ENCODE peak calls at places on chromosomes 12 and 14, in four cellular contexts. M, T, A and O are unnamed samples.
A peak's percentile ranks its signal among the peaks of the same experiment; 100 is the strongest.

GRCh38 chr12:124661382-124661781 is 94.0 kb upstream of the NCOR2 start:
- DNase-seq in T (no peak), M (no peak), A (peak; percentile 10), O (no peak)

GRCh38 chr12:45853550-45853949 is 124.0 kb downstream of the ARID2 start:
- DNase-seq in M (no peak), T (no peak), A (no peak), O (no peak)

GRCh38 chr12:75553398-75553797 is 42.0 kb upstream of the KRR1 start:
- DNase-seq in T (peak; percentile 4), M (no peak), A (peak; percentile 14), O (no peak)

GRCh38 chr12:79373896-79374499 is 316.8 kb downstream of the PAWR start:
- DNase-seq in M (peak; percentile 25), T (peak; percentile 75), A (peak; percentile 56), O (no peak)

GRCh38 chr14:40115583-40115982 is 683.4 kb upstream of the FBXO33 start:
- DNase-seq in M (no peak), T (no peak), A (no peak), O (no peak)

GRCh38 chr12:27547592-27547991 is 23.6 kb downstream of the PPFIBP1 start:
- DNase-seq in T (no peak), M (peak; percentile 57), A (no peak), O (no peak)

GRCh38 chr12:55728185-55728931 is 451 bp downstream of the CD63 start:
- DNase-seq in M (peak; percentile 89), T (peak; percentile 46), A (peak; percentile 74), O (peak; percentile 87)

GRCh38 chr14:77603654-77604270 is 12.7 kb downstream of the SPTLC2 start:
- DNase-seq in M (no peak), T (no peak), A (no peak), O (peak; percentile 46)

GRCh38 chr12:102024765-102025164 is 37.0 kb downstream of the WASHC3 start:
- DNase-seq in T (no peak), M (no peak), A (no peak), O (no peak)

GRCh38 chr12:51388066-51388799 is 3.0 kb downstream of the GALNT6 start:
- DNase-seq in T (peak; percentile 26), A (peak; percentile 76), M (no peak), O (no peak)

DNA sequence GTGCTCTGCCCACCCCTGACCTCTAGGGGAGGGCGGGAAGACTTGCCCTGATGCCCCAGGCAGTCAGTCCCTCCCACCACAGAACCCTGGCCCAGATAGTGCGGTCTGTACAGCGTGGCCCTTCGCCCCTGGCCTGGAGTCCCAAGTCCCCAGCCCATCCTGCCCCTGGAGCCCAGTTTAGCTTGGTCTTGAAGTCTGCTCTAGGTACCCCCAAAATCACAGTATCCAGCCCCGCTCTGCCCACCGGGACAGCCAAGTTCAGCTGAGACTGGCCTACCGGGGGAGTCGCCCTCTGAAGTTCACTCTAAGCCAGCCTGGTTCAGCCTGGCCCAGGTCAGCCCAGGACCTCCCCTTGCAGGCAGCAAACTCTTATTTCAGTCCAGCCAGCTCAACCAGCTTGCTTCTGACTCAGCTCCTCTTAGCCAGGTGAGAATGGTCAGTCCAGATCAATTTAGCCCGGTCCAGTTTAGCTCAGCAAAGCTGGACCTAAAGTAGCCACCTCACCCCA is 75.9 kb downstream of the TMEM121 start:
- DNase-seq in M (peak; percentile 5), A (no peak), T (no peak), O (peak; percentile 62)
- H3K4me3 ChIP-seq in M (no peak overlapping the region), A (no peak overlapping the region), T (no peak overlapping the region), O (no peak overlapping the region)

DNA sequence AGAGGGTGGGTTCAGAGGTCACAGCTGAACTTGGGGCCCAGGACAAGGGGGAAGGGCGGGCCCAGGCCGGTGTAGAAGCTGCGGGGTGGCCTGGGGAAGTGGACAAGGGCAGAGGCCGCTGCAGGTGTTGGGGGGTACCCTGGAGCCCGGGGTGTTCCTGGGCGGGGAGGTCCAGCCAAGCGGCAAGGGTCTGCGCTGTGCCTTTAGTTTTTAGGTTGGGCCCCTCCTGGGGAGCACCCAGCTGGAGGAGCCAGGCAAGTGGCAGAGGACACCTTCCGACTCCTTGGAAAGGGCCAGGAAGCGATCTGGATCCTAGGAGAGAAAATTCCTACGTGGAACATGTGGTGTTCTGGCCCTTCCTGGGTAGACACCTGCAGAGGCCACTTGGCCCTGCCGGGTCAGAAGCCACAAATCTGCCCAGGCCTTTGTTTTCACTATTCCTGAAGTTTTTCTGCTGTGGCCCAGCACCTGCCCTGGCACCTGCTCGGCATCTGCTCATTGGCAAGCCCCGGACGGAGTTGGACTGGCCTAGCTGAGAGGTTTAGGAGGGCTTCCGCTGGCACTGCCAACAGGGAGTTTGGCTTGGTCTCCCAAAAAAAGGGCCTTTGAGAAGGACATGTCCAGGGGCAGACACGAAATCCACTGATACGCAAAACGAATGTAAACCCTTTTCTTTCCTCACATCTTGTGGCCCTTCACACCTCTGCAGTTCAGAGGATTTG is 61.1 kb downstream of the SMUG1 start:
- DNase-seq in M (peak; percentile 42), A (no peak), T (no peak), O (no peak)
- H3K4me3 ChIP-seq in M (peak overlapping the region; percentile 87), A (peak overlapping the region; percentile 98), T (peak overlapping the region; percentile 74), O (no peak overlapping the region)

GRCh38 chr14:30355431-30355913 is 203.5 kb upstream of the G2E3 start:
- DNase-seq in T (no peak), M (no peak), A (no peak), O (no peak)

GRCh38 chr14:30345511-30345910 is 213.4 kb upstream of the G2E3 start:
- DNase-seq in A (no peak), T (no peak), M (no peak), O (no peak)

GRCh38 chr14:30354439-30354838 is 204.5 kb upstream of the G2E3 start:
- DNase-seq in M (no peak), A (no peak), T (no peak), O (no peak)

GRCh38 chr14:30349515-30349914 is 209.4 kb upstream of the G2E3 start:
- DNase-seq in M (no peak), A (no peak), T (no peak), O (no peak)
- H3K4me3 ChIP-seq in M (no peak overlapping the region), A (no peak overlapping the region), T (no peak overlapping the region), O (no peak overlapping the region)

GRCh38 chr12:2691340-2692111 is 103.2 kb upstream of the FKBP4 start:
- DNase-seq in M (no peak), T (peak; percentile 72), A (no peak), O (no peak)

GRCh38 chr12:2693980-2694379 is 100.8 kb upstream of the FKBP4 start:
- DNase-seq in M (no peak), T (no peak), A (no peak), O (no peak)

GRCh38 chr12:2692156-2692555 is 102.6 kb upstream of the FKBP4 start:
- DNase-seq in M (no peak), A (no peak), T (no peak), O (no peak)

GRCh38 chr12:2691001-2691339 is 103.8 kb upstream of the FKBP4 start:
- DNase-seq in A (no peak), T (peak; percentile 82), M (no peak), O (no peak)

DNA sequence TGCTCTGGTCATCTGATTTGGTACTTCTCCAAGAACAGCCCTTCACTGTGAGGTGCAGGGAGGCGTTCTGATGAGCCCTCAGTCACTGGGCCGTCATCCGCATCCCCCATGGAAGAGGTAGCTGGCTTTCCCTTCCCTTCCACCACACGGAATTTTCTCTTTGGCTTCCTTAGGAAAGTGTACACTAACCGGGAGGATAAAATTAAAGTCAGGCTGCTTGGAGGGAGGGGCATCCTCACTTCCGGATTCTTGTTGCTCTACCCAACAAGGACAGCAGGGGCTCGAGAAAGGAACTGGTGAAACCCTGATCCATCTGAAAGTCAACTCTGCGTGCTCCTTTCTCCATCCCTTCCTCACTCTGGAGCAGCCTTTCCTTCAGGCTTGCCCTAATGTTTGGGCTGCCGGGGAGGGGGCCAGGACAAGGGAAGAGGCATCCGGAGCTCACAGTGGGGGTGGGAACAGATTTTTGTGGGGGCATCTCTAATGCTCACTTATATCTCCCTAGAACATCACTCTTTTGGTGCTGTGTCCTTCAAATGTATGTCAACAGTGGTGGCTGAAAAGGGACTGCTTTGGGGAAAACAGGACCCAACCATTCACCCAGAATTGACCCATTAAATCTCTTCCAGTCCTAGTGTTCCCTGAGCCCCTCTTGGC is 101.4 kb upstream of the FKBP4 start:
- DNase-seq in M (no peak), A (no peak), T (peak; percentile 71), O (no peak)
- H3K4me3 ChIP-seq in M (no peak overlapping the region), A (no peak overlapping the region), T (no peak overlapping the region), O (no peak overlapping the region)

GRCh38 chr12:138171-138897 is 71.8 kb downstream of the IQSEC3 start:
- DNase-seq in T (peak; percentile 48), M (no peak), A (no peak), O (no peak)

GRCh38 chr12:143964-144649 is 69.8 kb downstream of the SLC6A12 start:
- DNase-seq in T (peak; percentile 40), M (no peak), A (peak; percentile 26), O (peak; percentile 38)

GRCh38 chr12:139585-139984 is 73.0 kb downstream of the IQSEC3 start:
- DNase-seq in M (no peak), T (peak; percentile 66), A (peak; percentile 19), O (no peak)

GRCh38 chr12:135127-135526 is 68.6 kb downstream of the IQSEC3 start:
- DNase-seq in M (no peak), T (no peak), A (no peak), O (no peak)

DNA sequence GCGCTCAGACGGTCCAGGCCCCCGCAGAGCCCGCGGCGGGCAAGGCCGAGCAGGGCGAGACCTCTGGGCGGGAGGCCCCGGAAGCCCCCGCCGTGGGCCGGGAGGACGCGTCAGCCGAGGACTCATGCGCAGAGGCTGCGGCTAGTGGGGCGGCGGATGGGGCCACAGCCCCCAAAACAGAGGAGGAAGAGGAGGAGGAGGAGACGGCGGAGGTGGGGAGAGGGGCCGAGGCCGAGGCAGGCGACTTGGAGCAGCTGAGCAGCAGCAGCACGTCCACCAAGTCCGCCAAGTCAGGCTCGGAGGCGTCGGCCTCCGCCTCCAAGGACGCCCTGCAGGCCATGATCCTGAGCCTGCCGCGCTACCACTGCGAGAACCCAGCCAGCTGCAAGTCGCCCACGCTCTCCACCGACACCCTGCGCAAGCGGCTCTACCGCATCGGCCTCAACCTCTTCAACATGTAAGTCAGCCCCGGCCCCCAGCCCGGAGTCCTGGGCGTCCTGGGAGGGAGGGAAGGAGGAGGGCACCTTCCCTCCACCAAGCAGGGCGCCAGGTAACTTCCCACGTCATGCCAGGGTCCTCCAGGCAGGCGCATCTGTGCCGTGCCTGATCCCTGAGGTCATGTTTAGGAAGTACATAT is 72.4 kb downstream of the IQSEC3 start:
- DNase-seq in M (no peak), T (peak; percentile 62), A (peak; percentile 42), O (peak; percentile 78)
- H3K4me3 ChIP-seq in M (peak overlapping the region; percentile 6), T (peak overlapping the region; percentile 56), A (no peak overlapping the region), O (peak overlapping the region; percentile 6)

GRCh38 chr12:54412786-54413185 is 6.3 kb downstream of the ITGA5 start:
- DNase-seq in A (peak; percentile 42), T (no peak), M (no peak), O (no peak)

GRCh38 chr12:54414191-54414525 is 4.9 kb downstream of the ITGA5 start:
- DNase-seq in M (no peak), A (peak; percentile 21), T (no peak), O (no peak)

GRCh38 chr12:54415223-54415929 is 3.7 kb downstream of the ITGA5 start:
- DNase-seq in A (peak; percentile 60), T (no peak), M (no peak), O (no peak)

GRCh38 chr12:54412348-54412747 is 6.7 kb downstream of the ITGA5 start:
- DNase-seq in T (no peak), M (no peak), A (peak; percentile 58), O (no peak)

GRCh38 chr12:54413284-54414190 is 5.5 kb downstream of the ITGA5 start:
- DNase-seq in T (no peak), A (peak; percentile 69), M (no peak), O (peak; percentile 72)
- H3K4me3 ChIP-seq in T (no peak overlapping the region), A (peak overlapping the region; percentile 57), M (peak overlapping the region; percentile 17), O (no peak overlapping the region)